ENCODE peak calls at places on chromosomes 7 and 10, in ten cellular contexts. W is GM12864, A is omental fat pad, I is fibroblast of mammary gland, F is PC-9, R is astrocyte of the spinal cord, Q is astrocyte, G is chondrocyte, K is transverse colon, S is dorsolateral prefrontal cortex. O is an unnamed sample.

GRCh38 chr10:130495116-130495862 is 359.1 kb downstream of the GLRX3 start:
- DNase-seq in S (no peak), I (no peak), Q (no peak), W (no peak), A (no peak), R (no peak), K (no peak), F (no peak), G (no peak), O (no peak)

GRCh38 chr7:50921114-50921513 is 138.4 kb upstream of the GRB10 start:
- DNase-seq in I (no peak), S (no peak), K (no peak), A (no peak), R (no peak), W (no peak), F (peak; percentile 89), G (no peak), Q (no peak), O (no peak)

GRCh38 chr7:105268056-105268455 is 120.7 kb downstream of the SRPK2 start:
- DNase-seq in R (peak; percentile 49), K (no peak), G (no peak), W (no peak), F (peak; percentile 83), A (no peak), I (peak; percentile 85), S (no peak), Q (peak; percentile 83), O (peak; percentile 85)

GRCh38 chr7:50416509-50417299 is 33.4 kb downstream of the FIGNL1 start:
- DNase-seq in W (peak; percentile 49), S (no peak), G (no peak), I (no peak), Q (no peak), K (no peak), F (no peak), R (no peak), A (no peak), O (no peak)

GRCh38 chr7:156608176-156608478 is 32.4 kb upstream of the RNF32 start:
- DNase-seq in K (no peak), S (no peak), I (no peak), Q (no peak), G (no peak), R (no peak), F (no peak), W (no peak), A (no peak), O (no peak)

GRCh38 chr10:548212-548897 is 141.1 kb downstream of the DIP2C start:
- DNase-seq in S (no peak), I (no peak), W (no peak), Q (no peak), F (no peak), K (no peak), R (no peak), A (no peak), G (peak; percentile 54), O (no peak)

GRCh38 chr10:14093735-14094484 is 236.8 kb downstream of the FRMD4A start:
- DNase-seq in R (peak; percentile 65), S (no peak), I (peak; percentile 58), Q (peak; percentile 17), F (peak; percentile 35), W (no peak), G (no peak), K (no peak), A (no peak), O (peak; percentile 65)

GRCh38 chr10:754914-755313 is 65.4 kb upstream of the DIP2C start:
- DNase-seq in S (no peak), K (no peak), A (no peak), R (no peak), Q (no peak), G (no peak), I (no peak), F (no peak), W (no peak), O (no peak)

GRCh38 chr10:133260895-133261725 is 15.6 kb downstream of the ADAM8 start:
- DNase-seq in I (peak; percentile 19), G (no peak), K (peak; percentile 71), W (no peak), F (no peak), R (peak; percentile 22), A (no peak), Q (no peak), S (peak; percentile 48), O (no peak)

GRCh38 chr7:41449694-41450093 is 253.2 kb downstream of the INHBA start:
- DNase-seq in S (no peak), Q (no peak), F (no peak), K (no peak), R (no peak), I (no peak), W (no peak), A (no peak), G (no peak), O (no peak)

GRCh38 chr7:27113991-27114866 is 11.7 kb upstream of the HOXA2 start:
- DNase-seq in Q (peak; percentile 74), A (no peak), R (peak; percentile 88), I (no peak), K (peak; percentile 52), S (no peak), W (no peak), G (no peak), F (peak; percentile 71), O (no peak)

GRCh38 chr10:91700788-91701444 is 68.0 kb upstream of the PPP1R3C start:
- DNase-seq in I (peak; percentile 86), F (no peak), W (no peak), G (no peak), A (no peak), S (no peak), Q (peak; percentile 74), K (no peak), R (peak; percentile 69), O (peak; percentile 52)

GRCh38 chr10:125006921-125007391 is 65.0 kb downstream of the ZRANB1 start:
- DNase-seq in K (peak; percentile 4), G (peak; percentile 77), W (no peak), F (no peak), Q (no peak), A (no peak), S (peak; percentile 38), I (peak; percentile 66), R (no peak), O (peak; percentile 63)

GRCh38 chr10:94963901-94964300 is 25.4 kb downstream of the CYP2C9 start:
- DNase-seq in F (no peak), K (no peak), R (peak; percentile 8), A (no peak), I (peak; percentile 22), W (peak; percentile 5), G (no peak), Q (peak; percentile 8), S (no peak), O (peak; percentile 5)

GRCh38 chr7:37921876-37922275 is 1.4 kb downstream of the EPDR1 start:
- DNase-seq in W (no peak), A (no peak), I (no peak), K (no peak), R (no peak), F (no peak), G (no peak), Q (no peak), S (no peak), O (no peak)

GRCh38 chr7:37920305-37920618 is 178 bp upstream of the EPDR1 start:
- DNase-seq in R (no peak), A (no peak), G (no peak), F (no peak), S (no peak), W (no peak), Q (no peak), K (no peak), I (no peak), O (no peak)

GRCh38 chr7:37918526-37918925 is 1.9 kb upstream of the SFRP4 start:
- DNase-seq in F (no peak), G (no peak), K (no peak), I (no peak), S (no peak), A (no peak), W (no peak), Q (no peak), R (no peak), O (no peak)

GRCh38 chr7:37921340-37921805 is 933 bp downstream of the EPDR1 start:
- DNase-seq in I (peak; percentile 43), A (no peak), R (peak; percentile 71), Q (peak; percentile 38), G (no peak), K (peak; percentile 45), F (no peak), W (no peak), S (no peak), O (no peak)

GRCh38 chr7:37920619-37921339 is at the start of gene EPDR1:
- DNase-seq in A (no peak), K (peak; percentile 75), Q (peak; percentile 18), F (peak; percentile 49), S (peak; percentile 76), R (no peak), W (no peak), I (no peak), G (no peak), O (no peak)
- TF ChIP-seq CTCF in A (no peak), K (peak; percentile 62), Q (no peak), F (peak; percentile 50), S (peak; percentile 23), R (peak; percentile 14), W (peak; percentile 27), I (no peak), G (peak; percentile 69), O (no peak)

DNA sequence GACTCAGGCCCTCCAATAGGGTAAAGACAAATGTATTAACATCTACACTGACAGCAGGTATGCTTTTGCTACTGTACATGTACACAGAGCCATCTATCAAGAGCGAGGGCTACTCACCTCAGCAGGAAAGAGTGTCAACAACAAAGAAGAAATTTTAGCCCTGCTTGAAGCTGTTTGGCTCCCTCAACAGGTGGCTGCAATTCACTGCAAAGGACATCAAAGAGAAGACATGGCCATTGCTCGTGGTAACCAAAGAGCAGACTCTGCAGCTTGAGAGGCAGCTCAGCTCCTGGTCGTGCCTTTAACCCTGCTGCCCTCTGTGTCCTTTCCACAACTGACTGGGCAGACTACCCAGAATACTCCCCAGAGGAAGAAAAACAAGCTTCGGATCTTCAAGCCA is 5.1 kb downstream of the AKR1B15 start:
- DNase-seq in G (no peak), W (no peak), R (no peak), K (no peak), A (no peak), F (no peak), S (no peak), I (peak; percentile 17), Q (no peak), O (no peak)
- TF ChIP-seq CTCF in G (peak; percentile 40), W (peak; percentile 47), R (peak; percentile 36), K (no peak), A (no peak), F (no peak), S (no peak), I (peak; percentile 27), Q (no peak), O (peak; percentile 47)

GRCh38 chr10:88743999-88744398 is 15.8 kb upstream of the LIPN start:
- DNase-seq in Q (no peak), K (no peak), A (no peak), R (no peak), S (no peak), I (no peak), F (no peak), G (no peak), W (no peak), O (no peak)
- TF ChIP-seq CTCF in Q (no peak), K (no peak), A (no peak), R (no peak), S (no peak), I (no peak), F (no peak), G (no peak), W (no peak), O (no peak)

DNA sequence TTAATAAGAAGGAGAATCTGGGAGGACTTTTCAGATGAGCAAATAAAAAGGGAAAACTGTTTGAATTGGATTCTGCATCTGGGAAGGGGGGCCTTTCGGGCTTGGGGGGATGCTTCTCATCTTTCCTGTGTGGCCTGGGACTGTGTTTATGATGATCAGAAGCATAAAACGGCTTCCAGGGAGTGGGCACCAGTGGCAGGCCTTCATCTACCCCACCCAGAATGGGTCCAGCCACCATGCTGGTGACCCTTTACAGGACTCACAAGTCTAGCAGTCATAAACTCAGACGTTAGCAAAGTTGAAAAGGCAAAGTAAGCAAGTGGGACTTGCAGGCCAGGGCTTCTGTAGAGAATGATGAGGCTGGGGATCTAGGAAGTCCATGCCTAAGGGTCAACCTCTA is 198.3 kb upstream of the ZMIZ1 start:
- DNase-seq in W (no peak), A (no peak), G (no peak), I (no peak), K (no peak), F (peak; percentile 31), S (no peak), R (no peak), Q (no peak), O (no peak)
- TF ChIP-seq CTCF in W (no peak), A (no peak), G (no peak), I (no peak), K (no peak), F (no peak), S (no peak), R (no peak), Q (no peak), O (no peak)